ENCODE peak calls at places on chromosome 20, in five cellular contexts. One of them, this sample, is unnamed.

GRCh38 chr20:15387228-15387627 is 1049.8 kb upstream of the FLRT3 start:
- DNase-seq in spleen: no peak
- DNase-seq in pancreas: no peak
- DNase-seq in uterus: no peak
- DNase-seq in adrenal gland: no peak
- DNase-seq in this sample: no peak

GRCh38 chr20:54188132-54188835 is 14.5 kb upstream of the CYP24A1 start:
- DNase-seq in pancreas: no peak
- DNase-seq in spleen: no peak
- DNase-seq in uterus: no peak
- DNase-seq in adrenal gland: no peak
- DNase-seq in this sample: no peak

GRCh38 chr20:1964659-1965405 is 29.0 kb downstream of the PDYN start:
- DNase-seq in pancreas: no peak
- DNase-seq in uterus: no peak
- DNase-seq in spleen: no peak
- DNase-seq in adrenal gland: no peak
- DNase-seq in this sample: peak

GRCh38 chr20:52305029-52305645 is 113.6 kb upstream of the ZFP64 start:
- DNase-seq in pancreas: no peak
- DNase-seq in uterus: no peak
- DNase-seq in adrenal gland: no peak
- DNase-seq in spleen: no peak
- DNase-seq in this sample: no peak

GRCh38 chr20:61761453-61762207 is 304.1 kb downstream of the TAF4 start:
- DNase-seq in spleen: peak
- DNase-seq in uterus: no peak
- DNase-seq in adrenal gland: no peak
- DNase-seq in pancreas: no peak
- DNase-seq in this sample: no peak

GRCh38 chr20:53834044-53834442 is 236.4 kb downstream of the BCAS1 start:
- DNase-seq in pancreas: no peak
- DNase-seq in uterus: no peak
- DNase-seq in adrenal gland: no peak
- DNase-seq in spleen: peak
- DNase-seq in this sample: no peak

GRCh38 chr20:44428174-44429016 is 47.3 kb upstream of the TTPAL start:
- DNase-seq in spleen: no peak
- DNase-seq in uterus: no peak
- DNase-seq in pancreas: no peak
- DNase-seq in adrenal gland: no peak
- DNase-seq in this sample: no peak

GRCh38 chr20:12838261-12838866 is 170.4 kb upstream of the SPTLC3 start:
- DNase-seq in adrenal gland: no peak
- DNase-seq in pancreas: no peak
- DNase-seq in spleen: no peak
- DNase-seq in uterus: no peak
- DNase-seq in this sample: no peak

GRCh38 chr20:24763386-24764026 is 185.6 kb upstream of the CST7 start:
- DNase-seq in uterus: no peak
- DNase-seq in pancreas: no peak
- DNase-seq in spleen: peak
- DNase-seq in adrenal gland: no peak
- DNase-seq in this sample: no peak

GRCh38 chr20:57867181-57867803 is 157.5 kb upstream of the PMEPA1 start:
- DNase-seq in uterus: no peak
- DNase-seq in spleen: no peak
- DNase-seq in pancreas: no peak
- DNase-seq in adrenal gland: no peak
- DNase-seq in this sample: no peak

GRCh38 chr20:57008217-57008616 is 258.2 kb downstream of the BMP7 start:
- DNase-seq in pancreas: no peak
- DNase-seq in adrenal gland: no peak
- DNase-seq in spleen: no peak
- DNase-seq in uterus: no peak
- DNase-seq in this sample: no peak

GRCh38 chr20:62889411-62889810 is 27.8 kb upstream of the TCFL5 start:
- DNase-seq in pancreas: no peak
- DNase-seq in adrenal gland: no peak
- DNase-seq in uterus: no peak
- DNase-seq in spleen: no peak
- DNase-seq in this sample: no peak

GRCh38 chr20:57688864-57689263 is 21.0 kb downstream of the PMEPA1 start:
- DNase-seq in pancreas: no peak
- DNase-seq in spleen: no peak
- DNase-seq in adrenal gland: no peak
- DNase-seq in uterus: peak
- DNase-seq in this sample: no peak

GRCh38 chr20:30168025-30168799 is 1089.3 kb upstream of the DEFB115 start:
- DNase-seq in uterus: peak
- DNase-seq in pancreas: no peak
- DNase-seq in adrenal gland: no peak
- DNase-seq in spleen: peak
- DNase-seq in this sample: no peak

GRCh38 chr20:58839474-58839874 is 11.2 kb downstream of the GNAS-AS1 start:
- DNase-seq in pancreas: no peak
- DNase-seq in adrenal gland: no peak
- DNase-seq in spleen: peak
- DNase-seq in uterus: no peak
- DNase-seq in this sample: peak

GRCh38 chr20:21577551-21577950 is 63.7 kb upstream of the NKX2-2 start:
- DNase-seq in pancreas: no peak
- DNase-seq in spleen: no peak
- DNase-seq in uterus: no peak
- DNase-seq in adrenal gland: no peak
- DNase-seq in this sample: no peak

GRCh38 chr20:23451956-23452487 is 654 bp downstream of the CST11 start:
- DNase-seq in spleen: no peak
- DNase-seq in adrenal gland: no peak
- DNase-seq in pancreas: no peak
- DNase-seq in uterus: no peak
- DNase-seq in this sample: no peak

GRCh38 chr20:63696311-63696627 is 183 bp upstream of the TNFRSF6B start:
- DNase-seq in pancreas: no peak
- DNase-seq in uterus: no peak
- DNase-seq in adrenal gland: peak
- DNase-seq in spleen: peak
- DNase-seq in this sample: no peak

GRCh38 chr20:62787866-62788265 is 8.4 kb upstream of the MRGBP start:
- DNase-seq in uterus: no peak
- DNase-seq in adrenal gland: no peak
- DNase-seq in pancreas: no peak
- DNase-seq in spleen: no peak
- DNase-seq in this sample: no peak

GRCh38 chr20:12977634-12978394 is 31.0 kb upstream of the SPTLC3 start:
- DNase-seq in adrenal gland: no peak
- DNase-seq in uterus: no peak
- DNase-seq in spleen: no peak
- DNase-seq in pancreas: no peak
- DNase-seq in this sample: no peak

GRCh38 chr20:56271974-56272373 is 23.4 kb downstream of the MC3R start:
- DNase-seq in pancreas: no peak
- DNase-seq in uterus: no peak
- DNase-seq in adrenal gland: no peak
- DNase-seq in spleen: no peak
- DNase-seq in this sample: no peak

GRCh38 chr20:10640897-10641296 is 32.9 kb downstream of the JAG1 start:
- DNase-seq in pancreas: no peak
- DNase-seq in spleen: no peak
- DNase-seq in adrenal gland: no peak
- DNase-seq in uterus: no peak
- DNase-seq in this sample: no peak

GRCh38 chr20:62119591-62120364 is 2.5 kb upstream of the LSM14B start:
- DNase-seq in adrenal gland: no peak
- DNase-seq in uterus: no peak
- DNase-seq in pancreas: peak
- DNase-seq in spleen: no peak
- DNase-seq in this sample: no peak

GRCh38 chr20:61935926-61936700 is 129.6 kb downstream of the TAF4 start:
- DNase-seq in spleen: peak
- DNase-seq in uterus: no peak
- DNase-seq in adrenal gland: peak
- DNase-seq in pancreas: no peak
- DNase-seq in this sample: no peak

GRCh38 chr20:2507875-2508630 is 662 bp downstream of the ZNF343 start:
- DNase-seq in uterus: no peak
- DNase-seq in adrenal gland: no peak
- DNase-seq in pancreas: no peak
- DNase-seq in spleen: no peak
- DNase-seq in this sample: peak

GRCh38 chr20:17622851-17623508 is 53.1 kb downstream of the DSTN start:
- DNase-seq in spleen: peak
- DNase-seq in uterus: no peak
- DNase-seq in adrenal gland: peak
- DNase-seq in pancreas: peak
- DNase-seq in this sample: no peak

GRCh38 chr20:63172726-63173125 is 43.2 kb downstream of the YTHDF1 start:
- DNase-seq in uterus: no peak
- DNase-seq in adrenal gland: no peak
- DNase-seq in spleen: no peak
- DNase-seq in pancreas: no peak
- DNase-seq in this sample: no peak

GRCh38 chr20:33655164-33655563 is 7.0 kb upstream of the C20orf144 start:
- DNase-seq in uterus: no peak
- DNase-seq in pancreas: no peak
- DNase-seq in adrenal gland: peak
- DNase-seq in spleen: peak
- DNase-seq in this sample: no peak
- H3K4me3 ChIP-seq in uterus: no peak
- H3K4me3 ChIP-seq in pancreas: no peak
- H3K4me3 ChIP-seq in adrenal gland: no peak
- H3K4me3 ChIP-seq in spleen: no peak
- H3K4me3 ChIP-seq in this sample: no peak

GRCh38 chr20:3696745-3697587 is 15.2 kb upstream of the ADAM33 start:
- DNase-seq in spleen: peak
- DNase-seq in pancreas: no peak
- DNase-seq in adrenal gland: no peak
- DNase-seq in uterus: no peak
- DNase-seq in this sample: no peak

GRCh38 chr20:3694864-3695263 is 13.1 kb upstream of the ADAM33 start:
- DNase-seq in spleen: no peak
- DNase-seq in uterus: no peak
- DNase-seq in adrenal gland: no peak
- DNase-seq in pancreas: no peak
- DNase-seq in this sample: no peak

GRCh38 chr20:3698511-3699436 is 13.6 kb downstream of the SIGLEC1 start:
- DNase-seq in spleen: peak
- DNase-seq in adrenal gland: no peak
- DNase-seq in uterus: no peak
- DNase-seq in pancreas: no peak
- DNase-seq in this sample: no peak

GRCh38 chr20:3697588-3698235 is 14.7 kb downstream of the SIGLEC1 start:
- DNase-seq in pancreas: no peak
- DNase-seq in uterus: no peak
- DNase-seq in adrenal gland: no peak
- DNase-seq in spleen: peak
- DNase-seq in this sample: no peak

DNA sequence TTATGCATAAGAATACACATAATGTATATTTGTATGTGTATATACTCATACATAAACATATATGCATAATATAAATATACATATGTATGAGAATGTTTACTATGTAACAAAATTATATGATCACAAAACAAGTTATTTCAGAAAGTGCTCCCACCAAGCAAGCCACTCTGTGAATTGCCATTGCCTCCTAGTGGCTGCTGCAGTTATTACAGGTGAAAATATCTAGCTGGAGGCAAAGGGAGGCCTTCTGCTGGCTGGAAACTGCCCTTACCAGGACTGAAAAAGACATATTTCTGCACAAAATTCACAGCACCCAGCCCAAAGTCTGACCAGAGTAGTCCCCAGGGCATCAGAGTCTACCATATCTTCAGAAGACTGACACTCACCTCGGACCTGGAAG is 14.4 kb upstream of the ADAM33 start:
- DNase-seq in spleen: no peak
- DNase-seq in pancreas: no peak
- DNase-seq in adrenal gland: no peak
- DNase-seq in uterus: no peak
- DNase-seq in this sample: no peak
- TF ChIP-seq CTCF in spleen: peak
- TF ChIP-seq CTCF in pancreas: no peak
- TF ChIP-seq CTCF in adrenal gland: peak
- TF ChIP-seq CTCF in uterus: no peak
- TF ChIP-seq CTCF in this sample: peak

GRCh38 chr20:48620486-48621255 is 207.1 kb downstream of the PREX1 start:
- DNase-seq in adrenal gland: peak
- DNase-seq in spleen: peak
- DNase-seq in uterus: peak
- DNase-seq in pancreas: peak
- DNase-seq in this sample: peak
- H3K4me3 ChIP-seq in adrenal gland: no peak
- H3K4me3 ChIP-seq in spleen: no peak
- H3K4me3 ChIP-seq in uterus: peak
- H3K4me3 ChIP-seq in pancreas: no peak
- H3K4me3 ChIP-seq in this sample: peak

GRCh38 chr20:16563066-16563806 is 10.0 kb downstream of the KIF16B start:
- DNase-seq in spleen: no peak
- DNase-seq in adrenal gland: no peak
- DNase-seq in uterus: no peak
- DNase-seq in pancreas: no peak
- DNase-seq in this sample: no peak
- TF ChIP-seq CTCF in spleen: no peak
- TF ChIP-seq CTCF in adrenal gland: no peak
- TF ChIP-seq CTCF in uterus: no peak
- TF ChIP-seq CTCF in pancreas: no peak
- TF ChIP-seq CTCF in this sample: no peak

GRCh38 chr20:32111287-32111686 is 1.8 kb downstream of the TM9SF4 start:
- DNase-seq in spleen: no peak
- DNase-seq in uterus: no peak
- DNase-seq in adrenal gland: no peak
- DNase-seq in pancreas: no peak
- DNase-seq in this sample: no peak

GRCh38 chr20:32110727-32111126 is 1.2 kb downstream of the TM9SF4 start:
- DNase-seq in uterus: no peak
- DNase-seq in spleen: no peak
- DNase-seq in pancreas: no peak
- DNase-seq in adrenal gland: no peak
- DNase-seq in this sample: no peak

GRCh38 chr20:32109392-32110172 is at the start of gene TM9SF4:
- DNase-seq in uterus: peak
- DNase-seq in pancreas: peak
- DNase-seq in adrenal gland: peak
- DNase-seq in spleen: peak
- DNase-seq in this sample: peak

GRCh38 chr20:32110173-32110704 is 725 bp downstream of the TM9SF4 start:
- DNase-seq in spleen: no peak
- DNase-seq in pancreas: peak
- DNase-seq in adrenal gland: peak
- DNase-seq in uterus: no peak
- DNase-seq in this sample: no peak

GRCh38 chr20:32108814-32109391 is 611 bp upstream of the TM9SF4 start:
- DNase-seq in uterus: no peak
- DNase-seq in spleen: no peak
- DNase-seq in pancreas: no peak
- DNase-seq in adrenal gland: no peak
- DNase-seq in this sample: no peak
- H3K4me3 ChIP-seq in uterus: peak
- H3K4me3 ChIP-seq in spleen: peak
- H3K4me3 ChIP-seq in pancreas: peak
- H3K4me3 ChIP-seq in adrenal gland: no peak
- H3K4me3 ChIP-seq in this sample: peak

This sample was measured in fibroblast of pulmonary artery.